ENCODE peak calls at places on chromosomes 13 and 19, in eight cellular contexts. R is BJ; G is RWPE1; A is MM.1S; Q is mucosa of descending colon; D is breast epithelium; C is CD8-positive, alpha-beta T cell; O is cardiac muscle cell. T is an unnamed sample.

GRCh38 chr19:1237754-1238372 is at the start of gene CBARP:
- DNase-seq in C (no peak), G (no peak), D (no peak), A (no peak), O (peak), R (no peak), Q (no peak), T (peak)

GRCh38 chr19:45768644-45769053 is 403 bp downstream of the SIX5 start:
- DNase-seq in G (peak), Q (no peak), R (no peak), A (peak), D (peak), O (peak), C (peak), T (peak)

GRCh38 chr13:106917024-106917491 is 349.1 kb upstream of the ARGLU1 start:
- DNase-seq in O (no peak), G (no peak), D (no peak), C (no peak), R (no peak), A (no peak), Q (peak), T (no peak)

GRCh38 chr19:45809643-45810159 is 5.4 kb downstream of the RSPH6A start:
- DNase-seq in A (peak), G (no peak), D (no peak), C (no peak), O (no peak), R (peak), Q (peak), T (no peak)

GRCh38 chr19:21094347-21095025 is 12.5 kb downstream of the ZNF714 start:
- DNase-seq in Q (no peak), A (no peak), R (no peak), O (no peak), G (no peak), D (no peak), C (no peak), T (no peak)

GRCh38 chr13:43077446-43077845 is 54.1 kb downstream of the DNAJC15 start:
- DNase-seq in R (no peak), C (no peak), D (no peak), O (no peak), A (no peak), G (no peak), Q (no peak), T (no peak)

GRCh38 chr13:77306458-77306857 is 20.4 kb downstream of the MYCBP2 start:
- DNase-seq in Q (no peak), O (no peak), D (no peak), C (no peak), G (no peak), R (no peak), A (no peak), T (no peak)

GRCh38 chr19:41995959-41996797 is 2.1 kb upstream of the ATP1A3 start:
- DNase-seq in O (no peak), G (no peak), A (no peak), R (no peak), D (no peak), Q (no peak), C (no peak), T (no peak)

GRCh38 chr19:46704379-46705076 is 12.4 kb downstream of the PRKD2 start:
- DNase-seq in R (no peak), A (peak), C (peak), D (peak), G (peak), O (peak), Q (peak), T (peak)

GRCh38 chr19:49125025-49125731 is 5.8 kb downstream of the PPFIA3 start:
- DNase-seq in D (no peak), C (no peak), O (no peak), R (no peak), Q (peak), A (no peak), G (no peak), T (no peak)

GRCh38 chr19:18896421-18896841 is 473 bp upstream of the CERS1 start:
- DNase-seq in A (no peak), Q (no peak), G (peak), R (no peak), D (no peak), O (peak), C (no peak), T (no peak)

GRCh38 chr13:20161275-20161950 is 561 bp upstream of the GJA3 start:
- DNase-seq in C (peak), A (no peak), G (no peak), R (no peak), O (peak), Q (peak), D (no peak), T (peak)

GRCh38 chr13:114226699-114227323 is 7.9 kb upstream of the CDC16 start:
- DNase-seq in O (peak), G (peak), D (peak), A (peak), R (peak), Q (peak), C (peak), T (peak)

GRCh38 chr13:29868581-29868980 is 18.2 kb upstream of the UBL3 start:
- DNase-seq in R (no peak), O (no peak), D (no peak), Q (no peak), A (no peak), C (no peak), G (no peak), T (no peak)

GRCh38 chr19:6678690-6679109 is 8.7 kb upstream of the TNFSF14 start:
- DNase-seq in A (no peak), O (no peak), R (no peak), C (no peak), D (no peak), Q (no peak), G (no peak), T (no peak)

GRCh38 chr19:16509141-16510061 is 13.2 kb downstream of the C19orf44 start:
- DNase-seq in R (no peak), C (no peak), G (no peak), Q (no peak), O (no peak), D (peak), A (no peak), T (no peak)

GRCh38 chr13:85653681-85654080 is 145.5 kb downstream of the SLITRK6 start:
- DNase-seq in Q (no peak), G (no peak), R (no peak), O (no peak), A (no peak), D (no peak), C (no peak), T (no peak)

GRCh38 chr13:107678075-107678689 is 537.2 kb downstream of the LIG4 start:
- DNase-seq in G (no peak), A (peak), Q (no peak), R (no peak), O (peak), D (no peak), C (no peak), T (no peak)

GRCh38 chr19:20926796-20927195 is 3.7 kb downstream of the ZNF85 start:
- DNase-seq in R (no peak), A (no peak), Q (no peak), O (no peak), D (no peak), C (no peak), G (no peak), T (no peak)

GRCh38 chr13:71610876-71611275 is 256.1 kb downstream of the DACH1 start:
- DNase-seq in Q (no peak), D (no peak), R (no peak), C (no peak), O (no peak), A (no peak), G (no peak), T (no peak)

GRCh38 chr13:39676315-39676876 is 20.9 kb downstream of the COG6 start:
- DNase-seq in R (no peak), C (peak), A (peak), Q (peak), G (peak), D (no peak), O (peak), T (no peak)
- TF ChIP-seq CTCF in R (peak), C (peak), A (peak), Q (no peak), G (peak), D (peak), O (peak), T (no peak)

GRCh38 chr13:38582133-38582532 is 104.7 kb upstream of the FREM2 start:
- DNase-seq in A (peak), G (peak), O (peak), D (no peak), R (peak), C (no peak), Q (peak), T (no peak)
- TF ChIP-seq CTCF in A (peak), G (peak), O (peak), D (no peak), R (peak), C (no peak), Q (no peak), T (no peak)

GRCh38 chr19:38917921-38918491 is 6.0 kb upstream of the CCER2 start:
- DNase-seq in R (no peak), C (no peak), A (no peak), O (peak), G (peak), D (no peak), Q (peak), T (no peak)
- TF ChIP-seq CTCF in R (no peak), C (no peak), A (no peak), O (peak), G (no peak), D (no peak), Q (no peak), T (no peak)

GRCh38 chr19:10295305-10295846 is 5.6 kb downstream of the ICAM5 start:
- DNase-seq in A (peak), Q (peak), R (no peak), G (no peak), O (peak), C (peak), D (no peak), T (peak)
- TF ChIP-seq CTCF in A (peak), Q (no peak), R (peak), G (no peak), O (peak), C (no peak), D (no peak), T (no peak)

DNA sequence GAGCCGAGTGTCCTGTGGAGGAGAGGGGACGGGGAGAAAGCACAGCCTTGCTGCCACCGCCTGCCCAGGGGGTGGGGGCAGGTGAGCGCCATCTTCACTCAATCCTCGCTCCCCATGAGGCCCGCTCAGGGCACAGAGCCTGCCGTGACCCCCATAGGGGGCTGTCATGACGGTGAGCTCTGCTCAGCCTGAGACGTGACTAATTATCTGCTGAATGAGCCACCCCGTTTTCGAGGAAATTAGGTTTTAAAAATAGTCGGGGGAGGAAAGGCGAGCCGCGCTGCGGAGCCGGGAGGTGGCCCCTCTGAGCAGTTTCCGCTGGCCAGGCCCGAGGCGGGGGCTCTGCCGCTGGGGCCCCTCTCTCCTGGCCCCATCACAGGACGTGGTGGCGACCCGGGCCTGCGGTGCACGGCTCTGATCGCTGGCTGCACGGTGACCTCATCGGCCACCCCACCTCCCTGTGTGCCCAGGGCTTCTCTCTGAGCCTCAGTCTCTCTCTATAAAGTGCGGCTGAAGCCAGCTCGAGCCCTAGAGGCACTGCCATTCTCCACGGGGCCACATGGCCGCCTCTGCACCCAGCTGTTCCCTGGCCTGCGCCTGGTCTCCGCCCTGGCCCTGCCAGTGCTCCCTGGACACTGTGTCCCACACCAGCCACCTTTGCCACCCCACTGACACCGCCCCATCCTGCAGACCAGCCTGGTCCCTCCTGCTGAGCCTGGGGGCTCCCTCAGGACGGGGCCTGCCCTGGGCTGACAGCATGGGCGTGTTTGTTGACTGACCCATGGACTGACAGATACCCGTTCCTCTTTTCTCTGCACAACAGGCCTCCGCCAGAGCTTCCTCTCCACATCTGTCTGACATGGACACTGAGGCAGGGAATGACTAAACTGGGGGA is 28.3 kb downstream of the PIP5K1C start:
- DNase-seq in G (no peak), R (no peak), Q (no peak), D (no peak), O (no peak), A (no peak), C (peak), T (no peak)
- TF ChIP-seq CTCF in G (no peak), R (peak), Q (no peak), D (no peak), O (no peak), A (no peak), C (no peak), T (no peak)

DNA sequence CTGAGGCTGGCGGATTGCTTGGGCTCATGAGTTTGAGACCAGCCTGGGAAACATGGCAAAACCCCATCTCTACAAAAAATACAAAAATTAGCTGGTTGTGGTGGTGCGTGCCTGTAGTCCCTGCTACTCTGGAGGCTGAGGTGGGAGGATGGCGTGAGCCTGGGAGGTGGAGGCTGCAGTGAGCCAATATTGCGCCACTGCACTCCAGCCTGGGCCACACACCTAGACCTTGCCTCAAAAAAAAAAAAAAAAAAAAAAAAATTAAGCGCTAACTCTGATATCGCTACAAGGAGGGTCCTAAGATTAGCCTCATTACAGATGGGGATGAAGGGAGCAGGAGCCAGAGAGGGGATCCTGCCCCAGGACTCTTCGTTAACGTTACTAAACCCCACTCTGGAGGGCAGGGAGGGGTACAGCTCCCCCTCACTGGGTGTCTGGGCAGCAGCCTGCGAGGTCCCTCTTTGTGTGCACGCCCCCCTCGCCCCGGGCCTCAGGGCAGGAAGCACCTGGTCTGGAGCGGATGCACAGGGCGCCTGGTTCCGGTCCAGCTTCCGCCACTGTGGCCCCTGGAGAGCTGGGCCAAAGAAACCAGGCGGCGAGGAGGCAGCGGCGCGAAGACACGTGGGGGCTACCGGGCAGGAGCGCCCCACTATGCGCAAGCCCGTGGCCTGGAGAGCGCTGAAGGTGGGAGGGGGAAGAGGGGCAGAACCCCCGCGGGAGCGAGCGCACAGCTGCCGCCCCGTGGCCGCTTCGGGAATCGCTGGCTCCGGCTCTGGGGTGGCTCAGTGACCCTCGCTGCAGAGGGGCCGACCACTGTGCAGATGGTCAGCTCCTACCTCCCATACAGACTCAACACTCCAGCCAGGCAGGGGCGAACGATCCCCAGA is 1.5 kb upstream of the LYL1 start:
- DNase-seq in C (peak), R (no peak), D (no peak), G (no peak), O (peak), A (peak), Q (peak), T (peak)
- TF ChIP-seq CTCF in C (peak), R (peak), D (peak), G (peak), O (peak), A (peak), Q (peak), T (peak)

T was measured in activated B cell treated with CpG ODN at 0.5 μM for 24 hours.